ENCODE peak calls at places on chromosomes 3 and 15, in nine cellular contexts. One of them, this sample, is unnamed.

GRCh38 chr3:142211034-142211433 is 14.4 kb downstream of the GK5 start:
- DNase-seq in heart left ventricle: no peak
- DNase-seq in WERI-Rb-1: no peak
- DNase-seq in colonic mucosa: no peak
- DNase-seq in coronary artery: no peak
- DNase-seq in activated CD8-positive, alpha-beta T cell treated with anti-CD3 and anti-CD28 coated beads for 36 hours: peak; percentile 51
- DNase-seq in left ventricle myocardium inferior: no peak
- DNase-seq in Calu3: no peak
- DNase-seq in choroid plexus epithelial cell: peak; percentile 43
- DNase-seq in this sample: no peak

GRCh38 chr3:41102053-41102556 is 97.2 kb upstream of the CTNNB1 start:
- DNase-seq in Calu3: no peak
- DNase-seq in WERI-Rb-1: no peak
- DNase-seq in left ventricle myocardium inferior: no peak
- DNase-seq in heart left ventricle: no peak
- DNase-seq in choroid plexus epithelial cell: no peak
- DNase-seq in activated CD8-positive, alpha-beta T cell treated with anti-CD3 and anti-CD28 coated beads for 36 hours: no peak
- DNase-seq in colonic mucosa: peak; percentile 38
- DNase-seq in coronary artery: no peak
- DNase-seq in this sample: no peak

GRCh38 chr3:70291097-70291482 is 21.3 kb downstream of the MDFIC2 start:
- DNase-seq in choroid plexus epithelial cell: no peak
- DNase-seq in coronary artery: no peak
- DNase-seq in activated CD8-positive, alpha-beta T cell treated with anti-CD3 and anti-CD28 coated beads for 36 hours: no peak
- DNase-seq in Calu3: no peak
- DNase-seq in left ventricle myocardium inferior: no peak
- DNase-seq in colonic mucosa: no peak
- DNase-seq in heart left ventricle: no peak
- DNase-seq in WERI-Rb-1: no peak
- DNase-seq in this sample: no peak

GRCh38 chr15:41032079-41032328 is 78.7 kb downstream of the CHAC1 start:
- DNase-seq in coronary artery: no peak
- DNase-seq in choroid plexus epithelial cell: no peak
- DNase-seq in left ventricle myocardium inferior: no peak
- DNase-seq in heart left ventricle: no peak
- DNase-seq in colonic mucosa: no peak
- DNase-seq in WERI-Rb-1: no peak
- DNase-seq in activated CD8-positive, alpha-beta T cell treated with anti-CD3 and anti-CD28 coated beads for 36 hours: no peak
- DNase-seq in Calu3: no peak
- DNase-seq in this sample: no peak

GRCh38 chr3:135237371-135237770 is 442.3 kb downstream of the EPHB1 start:
- DNase-seq in activated CD8-positive, alpha-beta T cell treated with anti-CD3 and anti-CD28 coated beads for 36 hours: no peak
- DNase-seq in choroid plexus epithelial cell: no peak
- DNase-seq in left ventricle myocardium inferior: no peak
- DNase-seq in heart left ventricle: no peak
- DNase-seq in Calu3: no peak
- DNase-seq in WERI-Rb-1: no peak
- DNase-seq in colonic mucosa: no peak
- DNase-seq in coronary artery: no peak
- DNase-seq in this sample: no peak

GRCh38 chr15:50519740-50520425 is 26.6 kb downstream of the USP50 start:
- DNase-seq in colonic mucosa: no peak
- DNase-seq in heart left ventricle: no peak
- DNase-seq in coronary artery: no peak
- DNase-seq in choroid plexus epithelial cell: no peak
- DNase-seq in left ventricle myocardium inferior: no peak
- DNase-seq in activated CD8-positive, alpha-beta T cell treated with anti-CD3 and anti-CD28 coated beads for 36 hours: no peak
- DNase-seq in WERI-Rb-1: no peak
- DNase-seq in Calu3: no peak
- DNase-seq in this sample: no peak

GRCh38 chr15:48866141-48866563 is 11.8 kb upstream of the EID1 start:
- DNase-seq in activated CD8-positive, alpha-beta T cell treated with anti-CD3 and anti-CD28 coated beads for 36 hours: no peak
- DNase-seq in colonic mucosa: no peak
- DNase-seq in choroid plexus epithelial cell: no peak
- DNase-seq in heart left ventricle: no peak
- DNase-seq in Calu3: no peak
- DNase-seq in left ventricle myocardium inferior: no peak
- DNase-seq in coronary artery: no peak
- DNase-seq in WERI-Rb-1: no peak
- DNase-seq in this sample: no peak

GRCh38 chr3:127740136-127740915 is 67.6 kb downstream of the ABTB1 start:
- DNase-seq in left ventricle myocardium inferior: no peak
- DNase-seq in colonic mucosa: no peak
- DNase-seq in heart left ventricle: peak; percentile 55
- DNase-seq in coronary artery: no peak
- DNase-seq in Calu3: no peak
- DNase-seq in choroid plexus epithelial cell: no peak
- DNase-seq in WERI-Rb-1: no peak
- DNase-seq in activated CD8-positive, alpha-beta T cell treated with anti-CD3 and anti-CD28 coated beads for 36 hours: no peak
- DNase-seq in this sample: no peak

GRCh38 chr3:53534996-53535395 is 40.6 kb downstream of the CACNA1D start:
- DNase-seq in coronary artery: no peak
- DNase-seq in activated CD8-positive, alpha-beta T cell treated with anti-CD3 and anti-CD28 coated beads for 36 hours: no peak
- DNase-seq in colonic mucosa: no peak
- DNase-seq in heart left ventricle: no peak
- DNase-seq in choroid plexus epithelial cell: no peak
- DNase-seq in WERI-Rb-1: no peak
- DNase-seq in left ventricle myocardium inferior: no peak
- DNase-seq in Calu3: no peak
- DNase-seq in this sample: no peak

GRCh38 chr3:21170964-21171363 is 580.0 kb downstream of the ZNF385D start:
- DNase-seq in heart left ventricle: no peak
- DNase-seq in left ventricle myocardium inferior: no peak
- DNase-seq in activated CD8-positive, alpha-beta T cell treated with anti-CD3 and anti-CD28 coated beads for 36 hours: no peak
- DNase-seq in choroid plexus epithelial cell: peak; percentile 8
- DNase-seq in coronary artery: no peak
- DNase-seq in colonic mucosa: no peak
- DNase-seq in Calu3: peak; percentile 27
- DNase-seq in WERI-Rb-1: peak; percentile 26
- DNase-seq in this sample: no peak

GRCh38 chr3:101995371-101996046 is 146.2 kb downstream of the NFKBIZ start:
- DNase-seq in activated CD8-positive, alpha-beta T cell treated with anti-CD3 and anti-CD28 coated beads for 36 hours: no peak
- DNase-seq in colonic mucosa: no peak
- DNase-seq in coronary artery: no peak
- DNase-seq in left ventricle myocardium inferior: no peak
- DNase-seq in WERI-Rb-1: no peak
- DNase-seq in choroid plexus epithelial cell: peak; percentile 55
- DNase-seq in heart left ventricle: no peak
- DNase-seq in Calu3: no peak
- DNase-seq in this sample: no peak

GRCh38 chr3:78633626-78634025 is 1134.2 kb downstream of the ROBO1 start:
- DNase-seq in WERI-Rb-1: no peak
- DNase-seq in colonic mucosa: no peak
- DNase-seq in activated CD8-positive, alpha-beta T cell treated with anti-CD3 and anti-CD28 coated beads for 36 hours: no peak
- DNase-seq in Calu3: no peak
- DNase-seq in choroid plexus epithelial cell: peak; percentile 69
- DNase-seq in heart left ventricle: no peak
- DNase-seq in coronary artery: no peak
- DNase-seq in left ventricle myocardium inferior: no peak
- DNase-seq in this sample: no peak

GRCh38 chr3:12394516-12395271 is 89.6 kb upstream of the TSEN2 start:
- DNase-seq in WERI-Rb-1: no peak
- DNase-seq in coronary artery: no peak
- DNase-seq in heart left ventricle: no peak
- DNase-seq in activated CD8-positive, alpha-beta T cell treated with anti-CD3 and anti-CD28 coated beads for 36 hours: no peak
- DNase-seq in left ventricle myocardium inferior: no peak
- DNase-seq in choroid plexus epithelial cell: no peak
- DNase-seq in colonic mucosa: no peak
- DNase-seq in Calu3: no peak
- DNase-seq in this sample: no peak

GRCh38 chr15:65416845-65417416 is 5.8 kb downstream of the IGDCC4 start:
- DNase-seq in WERI-Rb-1: peak; percentile 81
- DNase-seq in Calu3: no peak
- DNase-seq in coronary artery: no peak
- DNase-seq in heart left ventricle: peak; percentile 49
- DNase-seq in choroid plexus epithelial cell: peak; percentile 27
- DNase-seq in left ventricle myocardium inferior: peak; percentile 62
- DNase-seq in activated CD8-positive, alpha-beta T cell treated with anti-CD3 and anti-CD28 coated beads for 36 hours: no peak
- DNase-seq in colonic mucosa: peak; percentile 41
- DNase-seq in this sample: no peak

GRCh38 chr15:96327155-96327741 is 3.3 kb upstream of the NR2F2 start:
- DNase-seq in left ventricle myocardium inferior: no peak
- DNase-seq in colonic mucosa: peak; percentile 51
- DNase-seq in Calu3: no peak
- DNase-seq in heart left ventricle: no peak
- DNase-seq in WERI-Rb-1: no peak
- DNase-seq in coronary artery: no peak
- DNase-seq in activated CD8-positive, alpha-beta T cell treated with anti-CD3 and anti-CD28 coated beads for 36 hours: no peak
- DNase-seq in choroid plexus epithelial cell: peak; percentile 96
- DNase-seq in this sample: no peak

GRCh38 chr15:70533931-70534742 is 229.2 kb downstream of the UACA start:
- DNase-seq in choroid plexus epithelial cell: no peak
- DNase-seq in coronary artery: peak; percentile 5
- DNase-seq in WERI-Rb-1: no peak
- DNase-seq in activated CD8-positive, alpha-beta T cell treated with anti-CD3 and anti-CD28 coated beads for 36 hours: no peak
- DNase-seq in left ventricle myocardium inferior: no peak
- DNase-seq in colonic mucosa: peak; percentile 11
- DNase-seq in Calu3: no peak
- DNase-seq in heart left ventricle: no peak
- DNase-seq in this sample: no peak

GRCh38 chr3:192812736-192813383 is 85.5 kb upstream of the FGF12 start:
- DNase-seq in left ventricle myocardium inferior: no peak
- DNase-seq in coronary artery: no peak
- DNase-seq in heart left ventricle: no peak
- DNase-seq in activated CD8-positive, alpha-beta T cell treated with anti-CD3 and anti-CD28 coated beads for 36 hours: peak; percentile 41
- DNase-seq in Calu3: peak; percentile 63
- DNase-seq in WERI-Rb-1: peak; percentile 8
- DNase-seq in choroid plexus epithelial cell: peak; percentile 87
- DNase-seq in colonic mucosa: peak; percentile 44
- DNase-seq in this sample: no peak
- TF ChIP-seq CTCF in left ventricle myocardium inferior: peak; percentile 71
- TF ChIP-seq CTCF in coronary artery: no peak
- TF ChIP-seq CTCF in heart left ventricle: peak; percentile 71
- TF ChIP-seq CTCF in activated CD8-positive, alpha-beta T cell treated with anti-CD3 and anti-CD28 coated beads for 36 hours: peak; percentile 17
- TF ChIP-seq CTCF in Calu3: peak; percentile 83
- TF ChIP-seq CTCF in WERI-Rb-1: peak; percentile 16
- TF ChIP-seq CTCF in choroid plexus epithelial cell: peak; percentile 74
- TF ChIP-seq CTCF in colonic mucosa: peak; percentile 47
- TF ChIP-seq CTCF in this sample: peak; percentile 32

GRCh38 chr3:118637866-118638265 is 396.8 kb downstream of the IGSF11 start:
- DNase-seq in WERI-Rb-1: no peak
- DNase-seq in left ventricle myocardium inferior: no peak
- DNase-seq in coronary artery: no peak
- DNase-seq in activated CD8-positive, alpha-beta T cell treated with anti-CD3 and anti-CD28 coated beads for 36 hours: no peak
- DNase-seq in Calu3: no peak
- DNase-seq in choroid plexus epithelial cell: no peak
- DNase-seq in heart left ventricle: no peak
- DNase-seq in colonic mucosa: no peak
- DNase-seq in this sample: no peak

GRCh38 chr3:118641608-118642007 is 393.0 kb downstream of the IGSF11 start:
- DNase-seq in Calu3: peak; percentile 11
- DNase-seq in left ventricle myocardium inferior: no peak
- DNase-seq in choroid plexus epithelial cell: no peak
- DNase-seq in colonic mucosa: no peak
- DNase-seq in activated CD8-positive, alpha-beta T cell treated with anti-CD3 and anti-CD28 coated beads for 36 hours: peak; percentile 2
- DNase-seq in WERI-Rb-1: no peak
- DNase-seq in coronary artery: no peak
- DNase-seq in heart left ventricle: no peak
- DNase-seq in this sample: no peak

GRCh38 chr3:118636841-118637240 is 397.8 kb downstream of the IGSF11 start:
- DNase-seq in choroid plexus epithelial cell: no peak
- DNase-seq in left ventricle myocardium inferior: no peak
- DNase-seq in colonic mucosa: no peak
- DNase-seq in heart left ventricle: no peak
- DNase-seq in WERI-Rb-1: no peak
- DNase-seq in Calu3: peak; percentile 27
- DNase-seq in activated CD8-positive, alpha-beta T cell treated with anti-CD3 and anti-CD28 coated beads for 36 hours: no peak
- DNase-seq in coronary artery: no peak
- DNase-seq in this sample: no peak
- TF ChIP-seq CTCF in choroid plexus epithelial cell: no peak
- TF ChIP-seq CTCF in left ventricle myocardium inferior: no peak
- TF ChIP-seq CTCF in colonic mucosa: no peak
- TF ChIP-seq CTCF in heart left ventricle: no peak
- TF ChIP-seq CTCF in WERI-Rb-1: peak; percentile 25
- TF ChIP-seq CTCF in Calu3: no peak
- TF ChIP-seq CTCF in activated CD8-positive, alpha-beta T cell treated with anti-CD3 and anti-CD28 coated beads for 36 hours: no peak
- TF ChIP-seq CTCF in coronary artery: no peak
- TF ChIP-seq CTCF in this sample: no peak

DNA sequence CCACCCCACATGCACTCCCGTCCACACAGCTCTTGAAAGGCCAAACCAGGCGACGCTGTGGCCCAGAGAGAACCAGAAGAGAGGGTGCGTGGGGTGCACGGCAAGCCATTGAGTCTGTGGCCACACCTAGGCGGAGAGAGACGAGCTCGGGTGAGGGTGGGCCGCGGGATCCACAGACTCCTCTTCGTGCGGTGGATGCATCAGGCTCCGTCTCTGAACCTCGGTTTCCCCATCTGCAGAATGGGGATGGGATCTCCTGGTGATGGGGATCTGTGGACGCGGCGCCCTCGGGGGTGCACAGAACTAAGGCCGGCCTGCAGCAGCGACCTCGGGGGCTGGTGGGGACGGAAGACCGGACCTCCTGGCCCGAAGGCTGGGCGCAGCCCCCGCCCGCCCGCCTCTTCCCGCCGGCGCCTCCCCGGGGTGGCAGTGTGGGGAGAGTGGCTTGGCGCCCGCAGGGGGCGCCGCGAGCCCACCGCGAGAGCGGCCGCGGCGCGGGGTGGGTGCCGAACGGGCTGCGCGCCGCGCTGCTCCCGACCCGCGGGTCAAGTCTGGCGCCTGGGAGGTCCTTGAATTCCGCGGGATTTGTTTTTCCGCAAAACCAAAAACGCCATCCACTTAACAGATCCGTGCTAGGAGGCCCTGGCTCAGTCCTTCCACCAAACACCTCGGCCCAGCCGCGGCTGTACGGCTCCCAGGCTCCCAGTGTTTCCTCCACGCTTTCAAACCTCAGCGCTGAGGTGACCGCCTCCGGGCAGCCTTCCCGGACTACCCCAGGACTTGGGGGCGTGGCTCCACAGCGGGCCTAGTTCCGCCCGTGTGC is 13.2 kb upstream of the ADPGK start:
- DNase-seq in colonic mucosa: peak; percentile 73
- DNase-seq in activated CD8-positive, alpha-beta T cell treated with anti-CD3 and anti-CD28 coated beads for 36 hours: peak; percentile 33
- DNase-seq in left ventricle myocardium inferior: peak; percentile 44
- DNase-seq in WERI-Rb-1: peak; percentile 47
- DNase-seq in Calu3: peak; percentile 55
- DNase-seq in coronary artery: no peak
- DNase-seq in heart left ventricle: peak; percentile 73
- DNase-seq in choroid plexus epithelial cell: peak; percentile 33
- DNase-seq in this sample: peak; percentile 76
- TF ChIP-seq CTCF in colonic mucosa: peak; percentile 19
- TF ChIP-seq CTCF in activated CD8-positive, alpha-beta T cell treated with anti-CD3 and anti-CD28 coated beads for 36 hours: peak; percentile 65
- TF ChIP-seq CTCF in left ventricle myocardium inferior: peak; percentile 81
- TF ChIP-seq CTCF in WERI-Rb-1: peak; percentile 75
- TF ChIP-seq CTCF in Calu3: peak; percentile 72
- TF ChIP-seq CTCF in coronary artery: peak; percentile 67
- TF ChIP-seq CTCF in heart left ventricle: peak; percentile 75
- TF ChIP-seq CTCF in choroid plexus epithelial cell: no peak
- TF ChIP-seq CTCF in this sample: peak; percentile 67

DNA sequence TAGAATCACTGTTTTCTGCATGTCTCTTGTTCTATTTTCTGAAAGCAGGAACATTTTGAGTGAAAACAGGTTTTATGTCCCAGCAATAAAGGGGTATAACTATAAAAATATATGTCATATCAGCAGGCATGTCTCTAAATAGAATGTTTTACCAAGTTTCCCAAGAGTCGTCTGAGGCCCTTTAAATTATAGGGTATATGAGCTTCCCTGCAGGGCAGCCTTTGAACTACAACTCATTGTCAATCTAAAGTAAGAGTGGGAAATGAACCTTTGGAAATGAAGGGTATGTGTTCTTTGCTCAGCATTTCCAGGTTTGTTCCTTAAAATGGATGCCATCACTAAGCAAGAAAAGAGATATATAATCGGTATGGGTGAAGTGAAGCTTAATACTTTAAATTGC is 138.6 kb downstream of the LSAMP start:
- DNase-seq in Calu3: no peak
- DNase-seq in left ventricle myocardium inferior: no peak
- DNase-seq in WERI-Rb-1: no peak
- DNase-seq in activated CD8-positive, alpha-beta T cell treated with anti-CD3 and anti-CD28 coated beads for 36 hours: no peak
- DNase-seq in colonic mucosa: no peak
- DNase-seq in coronary artery: no peak
- DNase-seq in choroid plexus epithelial cell: no peak
- DNase-seq in heart left ventricle: no peak
- DNase-seq in this sample: no peak
- TF ChIP-seq CTCF in Calu3: no peak
- TF ChIP-seq CTCF in left ventricle myocardium inferior: no peak
- TF ChIP-seq CTCF in WERI-Rb-1: no peak
- TF ChIP-seq CTCF in activated CD8-positive, alpha-beta T cell treated with anti-CD3 and anti-CD28 coated beads for 36 hours: no peak
- TF ChIP-seq CTCF in colonic mucosa: no peak
- TF ChIP-seq CTCF in coronary artery: no peak
- TF ChIP-seq CTCF in choroid plexus epithelial cell: no peak
- TF ChIP-seq CTCF in heart left ventricle: no peak
- TF ChIP-seq CTCF in this sample: no peak